ENCODE peak calls at places on chromosomes 2 and 18, in four cellular contexts. D is GM12865, A is GM13976, I is testis. C is an unnamed sample.

GRCh38 chr18:41842886-41843285 is 112.1 kb upstream of the PIK3C3 start:
- DNase-seq in D (no peak), I (no peak), A (no peak), C (no peak)

GRCh38 chr2:883260-884026 is 67.2 kb upstream of the SNTG2 start:
- DNase-seq in D (no peak), I (no peak), A (no peak), C (no peak)

GRCh38 chr2:222320441-222321395 is 21.9 kb upstream of the PAX3 start:
- DNase-seq in I (peak), A (peak), D (no peak), C (no peak)

GRCh38 chr2:34242741-34243123 is 643.6 kb upstream of the FAM98A start:
- DNase-seq in D (no peak), I (no peak), A (no peak), C (no peak)

GRCh38 chr2:10217499-10217861 is 85.2 kb upstream of the HPCAL1 start:
- DNase-seq in I (no peak), A (no peak), D (no peak), C (no peak)

GRCh38 chr2:36271266-36271665 is 84.3 kb upstream of the CRIM1 start:
- DNase-seq in D (no peak), A (no peak), I (no peak), C (no peak)

GRCh38 chr2:71700041-71700879 is 246.9 kb downstream of the DYSF start:
- DNase-seq in A (no peak), I (no peak), D (no peak), C (no peak)

GRCh38 chr2:111930404-111930803 is 32.0 kb downstream of the MERTK start:
- DNase-seq in I (no peak), D (no peak), A (no peak), C (no peak)

GRCh38 chr2:232368311-232368731 is 10.2 kb upstream of the ALPP start:
- DNase-seq in D (no peak), I (no peak), A (no peak), C (no peak)

GRCh38 chr2:117536139-117536538 is 278.4 kb upstream of the DDX18 start:
- DNase-seq in A (no peak), I (no peak), D (no peak), C (no peak)

C was measured in MV-4-11.